ENCODE peak calls at places on chromosomes 11 and 22, in five cellular contexts. D is hepatocyte, J is OCI-LY7, T is PC-3, Q is left ventricle myocardium inferior. H is an unnamed sample. For H3K9me3 and H3K4me1, the result is how much of the 10 kb centered on the place peaks cover.

GRCh38 chr11:104118105-104118762 is 45.7 kb downstream of the PDGFD start:
- DNase-seq in D (no peak), J (peak), T (no peak), Q (no peak), H (no peak)

GRCh38 chr11:77154381-77155081 is 26.5 kb downstream of the MYO7A start:
- DNase-seq in D (no peak), J (no peak), T (no peak), Q (peak), H (no peak)

GRCh38 chr11:134554861-134555260 is 142.8 kb upstream of the B3GAT1 start:
- DNase-seq in D (no peak), J (no peak), T (no peak), Q (no peak), H (no peak)

GRCh38 chr11:38038777-38039176 is 1440.7 kb upstream of the RAG2 start:
- DNase-seq in D (no peak), J (no peak), T (no peak), Q (no peak), H (no peak)

GRCh38 chr11:79047356-79047755 is 393.5 kb downstream of the TENM4 start:
- DNase-seq in D (no peak), J (no peak), T (no peak), Q (no peak), H (no peak)

GRCh38 chr11:16225623-16226022 is 130.7 kb downstream of the SOX6 start:
- DNase-seq in D (no peak), J (no peak), T (no peak), Q (no peak), H (no peak)

GRCh38 chr11:30760341-30760740 is 174.2 kb upstream of the MPPED2 start:
- DNase-seq in D (no peak), J (no peak), T (no peak), Q (no peak), H (no peak)

GRCh38 chr11:35836185-35836584 is 107.7 kb upstream of the LDLRAD3 start:
- DNase-seq in D (no peak), J (no peak), T (no peak), Q (no peak), H (no peak)

GRCh38 chr11:35177370-35177769 is 38.4 kb downstream of the CD44 start:
- DNase-seq in D (no peak), J (no peak), T (no peak), Q (no peak), H (no peak)

GRCh38 chr11:44946268-44946667 is 4.4 kb downstream of the TP53I11 start:
- DNase-seq in D (no peak), J (no peak), T (no peak), Q (peak), H (no peak)

GRCh38 chr11:22707119-22707899 is 40.9 kb downstream of the GAS2 start:
- DNase-seq in D (no peak), J (no peak), T (no peak), Q (no peak), H (no peak)

GRCh38 chr11:116707250-116707649 is 65.5 kb downstream of the BUD13 start:
- DNase-seq in D (no peak), J (no peak), T (peak), Q (no peak), H (no peak)

GRCh38 chr11:68932358-68932757 is 28.7 kb downstream of the IGHMBP2 start:
- DNase-seq in D (no peak), J (no peak), T (no peak), Q (no peak), H (no peak)

GRCh38 chr11:95363189-95363588 is 132.2 kb upstream of the SESN3 start:
- DNase-seq in D (no peak), J (no peak), T (no peak), Q (no peak), H (no peak)

GRCh38 chr11:124950606-124951330 is 3.2 kb upstream of the CCDC15 start:
- DNase-seq in D (no peak), J (no peak), T (no peak), Q (no peak), H (no peak)

GRCh38 chr11:57513911-57514537 is 1.5 kb downstream of the SLC43A1 start:
- DNase-seq in D (peak), J (peak), T (peak), Q (peak), H (peak)

GRCh38 chr11:70682056-70682455 is 283.7 kb downstream of the CTTN start:
- DNase-seq in D (no peak), J (no peak), T (no peak), Q (no peak), H (no peak)

GRCh38 chr11:133946541-133947297 is 10.0 kb downstream of the IGSF9B start:
- DNase-seq in D (no peak), J (no peak), T (no peak), Q (peak), H (peak)

GRCh38 chr22:33996824-33997223 is 76.5 kb upstream of the LARGE1 start:
- DNase-seq in D (no peak), J (no peak), T (no peak), Q (no peak), H (no peak)

GRCh38 chr22:45515678-45516077 is 13.0 kb downstream of the FBLN1 start:
- DNase-seq in D (no peak), J (no peak), T (no peak), Q (no peak), H (no peak)

GRCh38 chr11:86182976-86183584 is 61.5 kb upstream of the EED start:
- DNase-seq in D (peak), J (peak), T (peak), Q (no peak), H (no peak)

GRCh38 chr11:111734383-111735261 is 31.6 kb downstream of the PPP2R1B start:
- DNase-seq in D (no peak), J (no peak), T (no peak), Q (peak), H (no peak)

GRCh38 chr11:64296830-64297721 is 3.1 kb upstream of the CATSPERZ start:
- DNase-seq in D (peak), J (no peak), T (no peak), Q (no peak), H (no peak)

GRCh38 chr11:116793476-116794096 is 1.9 kb upstream of the APOA5 start:
- DNase-seq in D (no peak), J (peak), T (peak), Q (no peak), H (no peak)

GRCh38 chr11:117881217-117881616 is 4.8 kb upstream of the FXYD6 start:
- DNase-seq in D (no peak), J (no peak), T (no peak), Q (no peak), H (no peak)

GRCh38 chr22:40263191-40263590 is 83.1 kb upstream of the ADSL start:
- DNase-seq in D (no peak), J (no peak), T (no peak), Q (no peak), H (no peak)

GRCh38 chr11:67463680-67464410 is 5.2 kb downstream of the TMEM134 start:
- DNase-seq in D (no peak), J (no peak), T (peak), Q (peak), H (peak)

GRCh38 chr11:24386551-24387404 is 110.1 kb upstream of the LUZP2 start:
- DNase-seq in D (peak), J (no peak), T (peak), Q (no peak), H (no peak)

GRCh38 chr11:101439488-101439887 is 144.3 kb downstream of the TRPC6 start:
- DNase-seq in D (no peak), J (no peak), T (peak), Q (no peak), H (no peak)

GRCh38 chr11:2533642-2534115 is 88.9 kb downstream of the KCNQ1 start:
- DNase-seq in D (peak), J (no peak), T (peak), Q (peak), H (peak)

GRCh38 chr11:77407613-77408012 is 66.3 kb downstream of the PAK1 start:
- DNase-seq in D (peak), J (no peak), T (peak), Q (no peak), H (no peak)

GRCh38 chr22:30420401-30421178 is 5.0 kb upstream of the MTFP1 start:
- DNase-seq in D (no peak), J (no peak), T (peak), Q (no peak), H (no peak)

GRCh38 chr22:17706451-17706900 is 67.8 kb downstream of the BID start:
- DNase-seq in D (peak), J (peak), T (peak), Q (no peak), H (no peak)

GRCh38 chr11:4094348-4095291 is at the start of gene RRM1:
- DNase-seq in D (peak), J (peak), T (peak), Q (peak), H (peak)

GRCh38 chr11:133040289-133040893 is 491.9 kb downstream of the OPCML start:
- DNase-seq in D (peak), J (no peak), T (no peak), Q (no peak), H (no peak)

GRCh38 chr11:63999349-64000025 is 13.2 kb downstream of the OTUB1 start:
- DNase-seq in D (peak), J (no peak), T (peak), Q (peak), H (no peak)

GRCh38 chr11:103910721-103911120 is 125.7 kb upstream of the DDI1 start:
- DNase-seq in D (no peak), J (no peak), T (no peak), Q (no peak), H (no peak)

GRCh38 chr11:16604784-16605439 is 133.5 kb upstream of the C11orf58 start:
- DNase-seq in D (peak), J (no peak), T (no peak), Q (peak), H (peak)

DNA sequence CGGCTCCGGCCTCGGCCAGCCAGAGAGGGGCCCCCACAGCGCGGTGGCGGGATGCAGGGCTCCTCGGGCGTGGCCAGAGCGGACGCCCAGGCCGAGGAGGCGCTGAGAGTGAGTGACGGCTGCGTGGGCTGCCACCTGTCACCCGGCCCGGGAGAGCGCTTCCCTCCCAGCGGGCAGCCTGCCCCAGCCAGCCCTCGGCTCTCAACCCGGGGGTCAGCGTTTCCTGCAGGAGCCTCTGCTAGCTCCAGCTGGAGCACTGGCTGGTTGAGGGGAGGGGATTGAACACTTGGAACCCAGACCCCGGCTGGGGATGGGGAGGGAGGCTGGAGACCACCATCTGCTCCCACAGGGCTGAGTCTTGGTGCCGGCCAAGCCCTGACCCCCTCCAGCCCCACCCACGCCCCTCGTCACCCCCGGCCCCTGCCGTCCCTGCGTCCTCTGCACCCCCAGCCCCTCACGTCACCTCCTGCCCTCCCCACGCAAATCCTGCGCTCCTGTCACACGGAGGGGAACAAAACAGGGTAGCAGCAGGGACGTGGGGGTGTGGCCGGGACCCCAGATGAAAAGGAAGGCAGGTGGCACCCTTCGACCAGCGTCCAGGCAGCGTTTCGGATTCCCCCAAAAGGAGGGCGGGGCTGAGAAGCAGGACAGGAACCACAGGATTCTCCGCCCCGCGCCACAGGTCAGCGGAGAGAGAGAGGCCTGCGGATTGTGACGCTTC is 156.9 kb downstream of the BRD1 start:
- DNase-seq in D (no peak), J (no peak), T (no peak), Q (no peak), H (peak)
- H3K4me3 ChIP-seq in D (no peak), J (no peak), T (no peak), Q (peak), H (peak)

DNA sequence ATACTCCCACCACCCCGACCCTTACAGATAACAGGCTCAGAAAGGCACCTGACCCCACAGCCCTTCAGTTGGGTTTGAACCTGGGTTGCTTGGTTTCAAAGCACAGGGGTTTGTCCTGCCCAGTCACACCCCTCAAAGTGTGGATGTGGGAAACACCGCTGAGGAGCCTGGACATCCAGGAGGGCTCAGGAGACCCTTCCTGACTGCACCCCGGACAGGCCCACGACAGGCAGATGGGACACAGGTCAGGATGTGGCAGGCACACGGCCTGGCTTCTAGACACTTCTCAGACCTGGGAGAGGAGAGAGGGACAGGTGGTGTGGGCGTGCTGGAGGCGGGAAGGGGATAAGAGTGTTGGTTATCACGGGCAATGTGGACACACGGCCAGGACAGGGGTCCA is 932.3 kb downstream of the BRD1 start:
- DNase-seq in D (no peak), J (no peak), T (no peak), Q (no peak), H (peak)
- H3K9me3 ChIP-seq in D (under half), J (under half), T (under half), Q (under half), H (under half)

GRCh38 chr11:66048525-66049313 is at the start of gene GAL3ST3:
- DNase-seq in D (peak), J (no peak), T (no peak), Q (no peak), H (no peak)
- H3K4me1 ChIP-seq in D (under half), J (under half), T (under half), Q (half or more), H (under half)

DNA sequence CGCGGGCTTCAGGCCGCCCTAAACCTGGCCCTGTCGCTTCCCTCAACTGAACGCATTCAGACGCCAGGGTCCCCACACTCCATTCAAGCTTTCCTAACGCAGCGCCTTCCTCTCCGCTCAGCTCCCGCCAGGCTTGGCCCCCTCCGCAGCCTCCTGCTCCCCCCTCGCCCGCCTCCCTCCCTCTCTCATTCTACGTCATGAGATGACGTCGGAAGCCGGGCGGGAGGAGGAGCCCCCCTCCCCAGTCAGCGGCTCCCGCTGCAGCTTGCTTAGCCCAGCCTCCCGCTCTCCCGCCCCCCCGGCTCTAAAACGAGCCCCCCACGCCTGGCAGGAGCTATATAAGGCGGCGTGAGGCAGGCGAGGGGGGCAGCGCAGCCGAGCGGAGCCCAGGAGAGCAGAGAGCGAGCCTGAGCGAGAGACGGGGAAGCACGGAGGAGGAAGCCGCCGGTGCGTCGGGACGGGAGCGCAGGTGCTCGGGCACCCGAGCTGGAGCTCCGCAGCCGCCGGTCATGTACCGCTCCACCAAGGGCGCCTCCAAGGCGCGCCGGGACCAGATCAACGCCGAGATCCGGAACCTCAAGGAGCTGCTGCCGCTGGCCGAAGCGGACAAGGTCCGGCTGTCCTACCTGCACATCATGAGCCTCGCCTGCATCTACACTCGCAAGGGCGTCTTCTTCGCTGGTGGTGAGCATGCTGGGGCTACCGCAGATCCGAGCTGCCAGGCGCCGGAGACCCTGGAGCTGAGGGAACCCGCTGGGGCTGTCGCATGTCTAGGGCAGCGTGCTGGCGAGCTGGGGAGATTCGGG is at the start of gene NPAS4:
- DNase-seq in D (no peak), J (no peak), T (no peak), Q (no peak), H (no peak)
- H3K4me3 ChIP-seq in D (no peak), J (no peak), T (no peak), Q (no peak), H (no peak)

GRCh38 chr11:58863697-58864096 is 19.2 kb upstream of the GLYATL2 start:
- DNase-seq in D (no peak), J (no peak), T (no peak), Q (no peak), H (no peak)

GRCh38 chr11:58864335-58864734 is 19.8 kb upstream of the GLYATL2 start:
- DNase-seq in D (no peak), J (no peak), T (no peak), Q (no peak), H (no peak)

GRCh38 chr11:58866788-58867187 is 22.3 kb upstream of the GLYATL2 start:
- DNase-seq in D (no peak), J (no peak), T (no peak), Q (no peak), H (no peak)

DNA sequence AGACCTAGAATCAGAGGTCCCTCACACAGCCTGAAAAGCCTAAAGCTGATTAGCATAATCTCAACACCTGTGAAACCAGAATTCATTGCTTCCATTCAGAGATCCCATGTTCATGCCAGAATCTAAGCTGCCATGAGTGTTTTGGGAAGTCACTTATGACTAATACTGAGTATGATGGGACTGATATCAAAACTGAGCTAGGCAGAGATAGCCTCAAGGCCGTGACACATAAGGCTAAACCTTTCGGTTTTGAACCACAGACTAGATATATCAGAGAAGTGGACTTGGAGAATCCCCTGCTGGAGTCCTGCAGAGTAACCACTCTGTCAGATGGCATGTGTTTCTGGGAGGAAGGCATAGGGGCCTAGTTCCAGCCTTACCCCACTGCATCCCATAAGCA is 23.1 kb upstream of the GLYATL2 start:
- DNase-seq in D (no peak), J (no peak), T (peak), Q (no peak), H (no peak)
- H3K9me3 ChIP-seq in D (under half), J (under half), T (under half), Q (under half), H (under half)

GRCh38 chr11:12453243-12453642 is 75.9 kb downstream of the PARVA start:
- DNase-seq in D (no peak), J (no peak), T (no peak), Q (no peak), H (no peak)
- H3K4me1 ChIP-seq in D (under half), J (under half), T (under half), Q (half or more), H (under half)

DNA sequence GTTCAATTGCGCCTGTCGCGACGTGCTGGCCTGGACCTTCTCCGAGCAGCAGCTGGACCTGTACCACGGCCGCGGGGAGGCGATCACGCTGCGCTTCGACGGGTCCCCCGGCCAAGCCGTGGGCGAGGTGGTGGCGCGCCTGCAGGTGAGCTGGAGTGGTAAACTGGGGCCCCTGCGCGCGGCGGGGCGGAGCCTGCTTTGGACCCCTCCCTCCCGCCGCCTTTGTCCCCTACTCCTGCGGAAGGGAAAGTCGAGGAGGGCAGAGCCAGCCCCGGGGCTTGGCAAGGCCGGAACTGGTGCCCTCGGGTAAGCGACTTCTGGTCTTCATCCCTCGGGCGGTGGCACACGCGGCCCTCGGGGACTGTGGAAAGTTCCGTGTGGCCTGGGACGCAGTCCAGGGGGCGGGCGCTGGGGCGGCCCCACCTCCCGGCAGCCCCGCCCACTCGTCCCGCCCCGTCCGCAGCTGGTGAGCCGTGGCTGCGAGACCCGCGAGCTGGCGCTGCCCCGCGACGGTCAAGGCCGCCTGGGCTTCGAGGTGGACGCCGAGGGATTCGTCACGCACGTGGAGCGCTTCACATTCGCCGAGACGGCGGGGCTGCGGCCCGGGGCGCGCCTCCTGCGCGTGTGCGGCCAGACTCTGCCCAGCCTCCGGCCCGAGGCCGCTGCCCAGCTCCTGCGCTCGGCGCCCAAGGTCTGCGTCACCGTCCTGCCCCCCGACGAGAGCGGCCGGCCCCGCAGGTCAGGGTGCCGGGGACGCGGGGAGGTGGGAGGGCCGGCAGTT is 9.2 kb downstream of the SIPA1 start:
- DNase-seq in D (peak), J (no peak), T (peak), Q (no peak), H (peak)
- H3K4me3 ChIP-seq in D (peak), J (no peak), T (peak), Q (peak), H (peak)

DNA sequence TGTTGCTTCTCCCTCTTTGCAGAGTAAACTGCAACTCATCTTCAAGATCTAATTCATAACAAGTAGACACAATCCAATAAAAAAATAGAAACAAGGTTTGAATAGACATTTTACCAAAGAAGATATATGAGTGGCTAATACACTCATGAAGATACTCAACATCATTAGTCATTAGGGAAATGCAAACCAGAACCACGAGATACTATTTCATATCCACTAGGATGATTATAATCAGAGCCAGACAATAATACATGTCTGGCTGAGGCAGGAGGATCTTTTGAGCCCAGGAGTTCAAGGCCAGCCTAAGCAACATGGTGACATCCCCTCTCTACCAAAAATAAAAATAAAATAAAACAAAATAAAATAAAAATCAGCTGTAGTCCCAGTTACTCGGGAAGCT is 85.0 kb downstream of the ATG16L2 start:
- DNase-seq in D (no peak), J (no peak), T (peak), Q (no peak), H (no peak)
- H3K9me3 ChIP-seq in D (under half), J (under half), T (under half), Q (under half), H (under half)